ENCODE peak calls at places on chromosomes 6 and 20, in nine cellular contexts. One of them, this sample, is unnamed.

GRCh38 chr20:49570161-49570827 is 2.4 kb upstream of the PTGIS start:
- DNase-seq in vagina: no peak
- DNase-seq in lower leg skin: peak; percentile 25
- DNase-seq in IMR-90: no peak
- DNase-seq in stomach: no peak
- DNase-seq in right lobe of liver: no peak
- DNase-seq in K562: no peak
- DNase-seq in tibial nerve: no peak
- DNase-seq in prostate gland: no peak
- DNase-seq in this sample: no peak

GRCh38 chr6:137297887-137298286 is 78.7 kb upstream of the IFNGR1 start:
- DNase-seq in lower leg skin: no peak
- DNase-seq in tibial nerve: no peak
- DNase-seq in right lobe of liver: no peak
- DNase-seq in IMR-90: peak; percentile 80
- DNase-seq in K562: no peak
- DNase-seq in prostate gland: no peak
- DNase-seq in vagina: no peak
- DNase-seq in stomach: no peak
- DNase-seq in this sample: no peak

GRCh38 chr6:109465772-109466171 is 10.2 kb upstream of the MICAL1 start:
- DNase-seq in right lobe of liver: no peak
- DNase-seq in prostate gland: no peak
- DNase-seq in lower leg skin: peak; percentile 80
- DNase-seq in vagina: no peak
- DNase-seq in stomach: peak; percentile 79
- DNase-seq in K562: no peak
- DNase-seq in tibial nerve: no peak
- DNase-seq in IMR-90: no peak
- DNase-seq in this sample: peak; percentile 62

GRCh38 chr20:22691369-22692118 is 107.2 kb upstream of the FOXA2 start:
- DNase-seq in prostate gland: peak; percentile 66
- DNase-seq in K562: peak; percentile 75
- DNase-seq in vagina: no peak
- DNase-seq in right lobe of liver: peak; percentile 81
- DNase-seq in IMR-90: peak; percentile 63
- DNase-seq in stomach: peak; percentile 83
- DNase-seq in tibial nerve: peak; percentile 62
- DNase-seq in lower leg skin: peak; percentile 94
- DNase-seq in this sample: peak; percentile 82

GRCh38 chr6:11804135-11804534 is 25.5 kb upstream of the ADTRP start:
- DNase-seq in IMR-90: peak; percentile 27
- DNase-seq in vagina: no peak
- DNase-seq in stomach: no peak
- DNase-seq in prostate gland: no peak
- DNase-seq in right lobe of liver: no peak
- DNase-seq in K562: no peak
- DNase-seq in tibial nerve: no peak
- DNase-seq in lower leg skin: no peak
- DNase-seq in this sample: no peak

GRCh38 chr6:135938588-135939215 is 87.2 kb downstream of the PDE7B start:
- DNase-seq in vagina: no peak
- DNase-seq in lower leg skin: no peak
- DNase-seq in right lobe of liver: no peak
- DNase-seq in stomach: no peak
- DNase-seq in K562: no peak
- DNase-seq in tibial nerve: no peak
- DNase-seq in IMR-90: peak; percentile 43
- DNase-seq in prostate gland: no peak
- DNase-seq in this sample: no peak

GRCh38 chr20:47672166-47672565 is 113.1 kb downstream of the SULF2 start:
- DNase-seq in K562: no peak
- DNase-seq in right lobe of liver: no peak
- DNase-seq in stomach: no peak
- DNase-seq in lower leg skin: peak; percentile 68
- DNase-seq in vagina: no peak
- DNase-seq in IMR-90: no peak
- DNase-seq in prostate gland: no peak
- DNase-seq in tibial nerve: no peak
- DNase-seq in this sample: no peak

GRCh38 chr6:148866657-148867268 is 119.9 kb downstream of the UST start:
- DNase-seq in vagina: no peak
- DNase-seq in right lobe of liver: no peak
- DNase-seq in lower leg skin: no peak
- DNase-seq in K562: no peak
- DNase-seq in prostate gland: no peak
- DNase-seq in IMR-90: no peak
- DNase-seq in tibial nerve: no peak
- DNase-seq in stomach: no peak
- DNase-seq in this sample: no peak

GRCh38 chr6:4180653-4181255 is 45.4 kb upstream of the ECI2 start:
- DNase-seq in stomach: no peak
- DNase-seq in lower leg skin: peak; percentile 64
- DNase-seq in IMR-90: peak; percentile 63
- DNase-seq in tibial nerve: no peak
- DNase-seq in prostate gland: no peak
- DNase-seq in K562: peak; percentile 62
- DNase-seq in right lobe of liver: no peak
- DNase-seq in vagina: no peak
- DNase-seq in this sample: peak; percentile 8

GRCh38 chr6:11188161-11188915 is 44.1 kb downstream of the NEDD9 start:
- DNase-seq in lower leg skin: no peak
- DNase-seq in vagina: no peak
- DNase-seq in IMR-90: peak; percentile 43
- DNase-seq in prostate gland: peak; percentile 62
- DNase-seq in tibial nerve: no peak
- DNase-seq in K562: no peak
- DNase-seq in stomach: no peak
- DNase-seq in right lobe of liver: no peak
- DNase-seq in this sample: peak; percentile 51

GRCh38 chr6:18360188-18360587 is 27.0 kb upstream of the RNF144B start:
- DNase-seq in right lobe of liver: no peak
- DNase-seq in IMR-90: no peak
- DNase-seq in lower leg skin: no peak
- DNase-seq in vagina: no peak
- DNase-seq in K562: no peak
- DNase-seq in stomach: no peak
- DNase-seq in tibial nerve: no peak
- DNase-seq in prostate gland: no peak
- DNase-seq in this sample: no peak

GRCh38 chr6:26022166-26022510 is 59.5 kb downstream of the TRIM38 start:
- DNase-seq in tibial nerve: no peak
- DNase-seq in lower leg skin: peak; percentile 91
- DNase-seq in prostate gland: peak; percentile 50
- DNase-seq in K562: peak; percentile 77
- DNase-seq in vagina: no peak
- DNase-seq in right lobe of liver: no peak
- DNase-seq in stomach: peak; percentile 60
- DNase-seq in IMR-90: peak; percentile 88
- DNase-seq in this sample: peak; percentile 82

GRCh38 chr20:50303573-50304500 is 113.2 kb downstream of the CEBPB start:
- DNase-seq in K562: peak; percentile 56
- DNase-seq in right lobe of liver: peak; percentile 82
- DNase-seq in lower leg skin: peak; percentile 96
- DNase-seq in stomach: peak; percentile 84
- DNase-seq in IMR-90: peak; percentile 85
- DNase-seq in vagina: no peak
- DNase-seq in tibial nerve: peak; percentile 79
- DNase-seq in prostate gland: peak; percentile 52
- DNase-seq in this sample: peak; percentile 82

GRCh38 chr20:41185013-41185757 is 47.8 kb downstream of the PLCG1 start:
- DNase-seq in vagina: no peak
- DNase-seq in IMR-90: no peak
- DNase-seq in prostate gland: no peak
- DNase-seq in K562: no peak
- DNase-seq in tibial nerve: peak; percentile 5
- DNase-seq in lower leg skin: peak; percentile 63
- DNase-seq in stomach: peak; percentile 23
- DNase-seq in right lobe of liver: no peak
- DNase-seq in this sample: no peak

GRCh38 chr20:41616228-41616627 is 1.9 kb downstream of the CHD6 start:
- DNase-seq in IMR-90: peak; percentile 19
- DNase-seq in right lobe of liver: no peak
- DNase-seq in lower leg skin: no peak
- DNase-seq in stomach: no peak
- DNase-seq in K562: no peak
- DNase-seq in prostate gland: no peak
- DNase-seq in tibial nerve: no peak
- DNase-seq in vagina: no peak
- DNase-seq in this sample: no peak

GRCh38 chr6:87376643-87377042 is 31.1 kb upstream of the CFAP206 start:
- DNase-seq in tibial nerve: no peak
- DNase-seq in K562: no peak
- DNase-seq in lower leg skin: no peak
- DNase-seq in right lobe of liver: no peak
- DNase-seq in IMR-90: no peak
- DNase-seq in vagina: no peak
- DNase-seq in stomach: no peak
- DNase-seq in prostate gland: no peak
- DNase-seq in this sample: no peak

GRCh38 chr6:7725849-7726415 is at the start of gene BMP6:
- DNase-seq in IMR-90: peak; percentile 79
- DNase-seq in vagina: no peak
- DNase-seq in lower leg skin: peak; percentile 96
- DNase-seq in stomach: peak; percentile 90
- DNase-seq in K562: peak; percentile 99
- DNase-seq in right lobe of liver: peak; percentile 93
- DNase-seq in tibial nerve: peak; percentile 58
- DNase-seq in prostate gland: peak; percentile 85
- DNase-seq in this sample: peak; percentile 90
- TF ChIP-seq POLR2A in IMR-90: no peak
- TF ChIP-seq POLR2A in vagina: peak; percentile 33
- TF ChIP-seq POLR2A in lower leg skin: no peak
- TF ChIP-seq POLR2A in stomach: no peak
- TF ChIP-seq POLR2A in K562: no peak
- TF ChIP-seq POLR2A in right lobe of liver: peak; percentile 31
- TF ChIP-seq POLR2A in tibial nerve: peak; percentile 38
- TF ChIP-seq POLR2A in prostate gland: peak; percentile 57
- TF ChIP-seq POLR2A in this sample: no peak

DNA sequence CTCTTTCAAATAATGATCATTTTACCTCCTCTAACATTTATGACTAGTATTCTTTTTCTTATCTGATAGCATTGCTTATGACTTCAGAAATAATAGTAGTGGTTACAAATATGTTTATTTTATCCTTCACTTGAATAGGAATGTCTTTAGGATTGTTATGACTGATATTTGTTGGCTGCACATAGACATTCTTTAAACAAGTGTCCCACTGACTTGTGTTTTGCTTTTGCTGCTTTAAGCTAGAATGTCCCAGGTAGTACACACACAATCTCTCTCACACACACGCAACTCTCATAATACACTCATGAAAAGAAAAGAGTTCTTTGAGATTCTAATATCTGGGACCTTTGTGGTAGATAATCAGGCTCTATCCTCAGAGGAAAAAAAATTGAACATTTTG is 21.6 kb downstream of the KIAA1586 start:
- DNase-seq in IMR-90: peak; percentile 57
- DNase-seq in tibial nerve: no peak
- DNase-seq in lower leg skin: no peak
- DNase-seq in right lobe of liver: no peak
- DNase-seq in prostate gland: no peak
- DNase-seq in stomach: no peak
- DNase-seq in K562: no peak
- DNase-seq in vagina: no peak
- DNase-seq in this sample: no peak
- TF ChIP-seq POLR2A in IMR-90: no peak
- TF ChIP-seq POLR2A in tibial nerve: no peak
- TF ChIP-seq POLR2A in lower leg skin: no peak
- TF ChIP-seq POLR2A in right lobe of liver: no peak
- TF ChIP-seq POLR2A in prostate gland: no peak
- TF ChIP-seq POLR2A in stomach: no peak
- TF ChIP-seq POLR2A in K562: no peak
- TF ChIP-seq POLR2A in vagina: no peak
- TF ChIP-seq POLR2A in this sample: no peak

DNA sequence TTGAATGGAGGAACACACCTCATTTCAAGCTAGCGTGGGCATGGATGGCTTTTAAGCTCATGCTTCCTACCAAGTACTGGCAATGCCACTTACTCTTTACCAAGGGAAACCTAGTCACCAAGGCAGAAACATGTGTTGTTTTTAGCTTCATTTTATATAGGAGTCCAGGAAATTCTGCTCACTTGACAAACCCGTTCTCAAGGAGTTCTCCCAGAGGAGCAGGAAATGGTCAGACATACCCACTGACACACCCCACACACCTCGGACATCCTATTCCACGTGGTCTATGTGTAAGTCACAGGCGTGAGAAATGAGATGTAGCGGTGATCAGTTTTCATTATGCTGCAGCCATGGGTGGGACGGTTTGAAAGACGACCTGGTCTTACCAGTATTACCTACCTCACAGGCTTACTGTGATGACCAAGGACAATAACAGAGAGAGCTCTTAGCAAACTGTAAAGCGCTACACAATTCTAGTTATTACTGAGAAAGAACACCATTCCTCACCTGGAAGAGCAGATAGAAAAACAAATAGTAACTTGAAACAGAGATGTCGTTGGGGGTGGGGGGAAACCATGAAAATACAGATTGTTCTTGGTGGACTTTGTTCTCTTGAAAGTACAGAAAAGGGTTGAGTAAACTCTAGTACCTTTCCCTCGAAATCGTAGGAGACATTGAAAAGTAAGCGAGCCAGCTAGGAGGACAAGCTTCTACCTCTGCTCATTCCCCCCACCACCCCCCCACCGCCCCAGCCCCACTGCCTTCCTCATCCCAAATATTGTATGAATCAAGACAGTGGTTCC is 1.7 kb downstream of the CNKSR3 start:
- DNase-seq in K562: peak; percentile 44
- DNase-seq in vagina: no peak
- DNase-seq in stomach: no peak
- DNase-seq in lower leg skin: no peak
- DNase-seq in prostate gland: peak; percentile 45
- DNase-seq in right lobe of liver: no peak
- DNase-seq in IMR-90: peak; percentile 56
- DNase-seq in tibial nerve: no peak
- DNase-seq in this sample: peak; percentile 50
- TF ChIP-seq POLR2A in K562: no peak
- TF ChIP-seq POLR2A in vagina: no peak
- TF ChIP-seq POLR2A in stomach: no peak
- TF ChIP-seq POLR2A in lower leg skin: no peak
- TF ChIP-seq POLR2A in prostate gland: peak; percentile 49
- TF ChIP-seq POLR2A in right lobe of liver: no peak
- TF ChIP-seq POLR2A in IMR-90: no peak
- TF ChIP-seq POLR2A in tibial nerve: no peak
- TF ChIP-seq POLR2A in this sample: peak; percentile 18

GRCh38 chr6:38789256-38789655 is 74.1 kb downstream of the DNAH8 start:
- DNase-seq in vagina: no peak
- DNase-seq in stomach: no peak
- DNase-seq in right lobe of liver: no peak
- DNase-seq in tibial nerve: no peak
- DNase-seq in K562: no peak
- DNase-seq in prostate gland: no peak
- DNase-seq in lower leg skin: no peak
- DNase-seq in IMR-90: no peak
- DNase-seq in this sample: no peak
- TF ChIP-seq POLR2A in vagina: no peak
- TF ChIP-seq POLR2A in stomach: no peak
- TF ChIP-seq POLR2A in right lobe of liver: no peak
- TF ChIP-seq POLR2A in tibial nerve: no peak
- TF ChIP-seq POLR2A in K562: no peak
- TF ChIP-seq POLR2A in prostate gland: no peak
- TF ChIP-seq POLR2A in lower leg skin: no peak
- TF ChIP-seq POLR2A in IMR-90: no peak
- TF ChIP-seq POLR2A in this sample: no peak